ENCODE peak calls at places on chromosomes 12 and 14, in eight cellular contexts. One of them, this sample, is unnamed.

GRCh38 chr12:107449891-107450290 is 235.7 kb upstream of the PWP1 start:
- DNase-seq in A549: no peak
- DNase-seq in kidney: no peak
- DNase-seq in H1: no peak
- DNase-seq in body of pancreas: no peak
- DNase-seq in GM10248: no peak
- DNase-seq in endothelial cell: no peak
- DNase-seq in GM12865: no peak
- DNase-seq in this sample: no peak

GRCh38 chr14:75295491-75296338 is 17.1 kb downstream of the FOS start:
- DNase-seq in H1: no peak
- DNase-seq in body of pancreas: peak
- DNase-seq in endothelial cell: peak
- DNase-seq in kidney: peak
- DNase-seq in A549: peak
- DNase-seq in GM10248: peak
- DNase-seq in GM12865: peak
- DNase-seq in this sample: peak

GRCh38 chr14:82533351-82533750 is 999.7 kb upstream of the SEL1L start:
- DNase-seq in A549: no peak
- DNase-seq in endothelial cell: no peak
- DNase-seq in GM10248: no peak
- DNase-seq in GM12865: no peak
- DNase-seq in body of pancreas: no peak
- DNase-seq in H1: no peak
- DNase-seq in kidney: no peak
- DNase-seq in this sample: no peak

GRCh38 chr12:73935817-73936216 is 601.8 kb upstream of the ATXN7L3B start:
- DNase-seq in endothelial cell: no peak
- DNase-seq in body of pancreas: no peak
- DNase-seq in GM12865: no peak
- DNase-seq in kidney: no peak
- DNase-seq in A549: no peak
- DNase-seq in GM10248: no peak
- DNase-seq in H1: peak
- DNase-seq in this sample: no peak

GRCh38 chr14:52314521-52315354 is 626 bp downstream of the PTGER2 start:
- DNase-seq in endothelial cell: peak
- DNase-seq in A549: peak
- DNase-seq in kidney: peak
- DNase-seq in H1: no peak
- DNase-seq in GM12865: peak
- DNase-seq in body of pancreas: no peak
- DNase-seq in GM10248: peak
- DNase-seq in this sample: peak

GRCh38 chr12:112331891-112332290 is 50.3 kb downstream of the HECTD4 start:
- DNase-seq in kidney: no peak
- DNase-seq in endothelial cell: no peak
- DNase-seq in GM10248: no peak
- DNase-seq in A549: no peak
- DNase-seq in body of pancreas: no peak
- DNase-seq in H1: no peak
- DNase-seq in GM12865: no peak
- DNase-seq in this sample: no peak

GRCh38 chr12:78149459-78149858 is 318.8 kb downstream of the NAV3 start:
- DNase-seq in H1: no peak
- DNase-seq in endothelial cell: no peak
- DNase-seq in GM12865: no peak
- DNase-seq in kidney: no peak
- DNase-seq in A549: no peak
- DNase-seq in GM10248: no peak
- DNase-seq in body of pancreas: no peak
- DNase-seq in this sample: no peak

GRCh38 chr12:111193067-111193466 is 175.8 kb downstream of the PHETA1 start:
- DNase-seq in endothelial cell: no peak
- DNase-seq in A549: no peak
- DNase-seq in body of pancreas: no peak
- DNase-seq in GM10248: no peak
- DNase-seq in H1: no peak
- DNase-seq in GM12865: no peak
- DNase-seq in kidney: no peak
- DNase-seq in this sample: no peak

GRCh38 chr14:90624228-90624627 is 192.0 kb downstream of the TTC7B start:
- DNase-seq in body of pancreas: no peak
- DNase-seq in kidney: no peak
- DNase-seq in GM10248: no peak
- DNase-seq in endothelial cell: no peak
- DNase-seq in A549: no peak
- DNase-seq in H1: no peak
- DNase-seq in GM12865: no peak
- DNase-seq in this sample: no peak

GRCh38 chr14:33646692-33647260 is 304.1 kb downstream of the EGLN3 start:
- DNase-seq in H1: no peak
- DNase-seq in endothelial cell: no peak
- DNase-seq in A549: no peak
- DNase-seq in GM12865: no peak
- DNase-seq in body of pancreas: no peak
- DNase-seq in kidney: no peak
- DNase-seq in GM10248: no peak
- DNase-seq in this sample: no peak

GRCh38 chr14:42930058-42930457 is 1323.4 kb downstream of the LRFN5 start:
- DNase-seq in kidney: no peak
- DNase-seq in GM10248: no peak
- DNase-seq in A549: no peak
- DNase-seq in H1: no peak
- DNase-seq in GM12865: no peak
- DNase-seq in body of pancreas: peak
- DNase-seq in endothelial cell: peak
- DNase-seq in this sample: no peak

GRCh38 chr12:132315507-132315906 is 13.9 kb downstream of the GALNT9 start:
- DNase-seq in kidney: peak
- DNase-seq in A549: no peak
- DNase-seq in body of pancreas: no peak
- DNase-seq in endothelial cell: no peak
- DNase-seq in H1: no peak
- DNase-seq in GM12865: no peak
- DNase-seq in GM10248: no peak
- DNase-seq in this sample: no peak

GRCh38 chr12:724194-724855 is 28.1 kb upstream of the WNK1 start:
- DNase-seq in kidney: no peak
- DNase-seq in body of pancreas: no peak
- DNase-seq in endothelial cell: no peak
- DNase-seq in A549: no peak
- DNase-seq in GM10248: no peak
- DNase-seq in H1: no peak
- DNase-seq in GM12865: peak
- DNase-seq in this sample: no peak

GRCh38 chr14:56099081-56099797 is 19.0 kb upstream of the PELI2 start:
- DNase-seq in A549: no peak
- DNase-seq in GM12865: no peak
- DNase-seq in H1: no peak
- DNase-seq in body of pancreas: no peak
- DNase-seq in GM10248: no peak
- DNase-seq in endothelial cell: no peak
- DNase-seq in kidney: no peak
- DNase-seq in this sample: no peak

DNA sequence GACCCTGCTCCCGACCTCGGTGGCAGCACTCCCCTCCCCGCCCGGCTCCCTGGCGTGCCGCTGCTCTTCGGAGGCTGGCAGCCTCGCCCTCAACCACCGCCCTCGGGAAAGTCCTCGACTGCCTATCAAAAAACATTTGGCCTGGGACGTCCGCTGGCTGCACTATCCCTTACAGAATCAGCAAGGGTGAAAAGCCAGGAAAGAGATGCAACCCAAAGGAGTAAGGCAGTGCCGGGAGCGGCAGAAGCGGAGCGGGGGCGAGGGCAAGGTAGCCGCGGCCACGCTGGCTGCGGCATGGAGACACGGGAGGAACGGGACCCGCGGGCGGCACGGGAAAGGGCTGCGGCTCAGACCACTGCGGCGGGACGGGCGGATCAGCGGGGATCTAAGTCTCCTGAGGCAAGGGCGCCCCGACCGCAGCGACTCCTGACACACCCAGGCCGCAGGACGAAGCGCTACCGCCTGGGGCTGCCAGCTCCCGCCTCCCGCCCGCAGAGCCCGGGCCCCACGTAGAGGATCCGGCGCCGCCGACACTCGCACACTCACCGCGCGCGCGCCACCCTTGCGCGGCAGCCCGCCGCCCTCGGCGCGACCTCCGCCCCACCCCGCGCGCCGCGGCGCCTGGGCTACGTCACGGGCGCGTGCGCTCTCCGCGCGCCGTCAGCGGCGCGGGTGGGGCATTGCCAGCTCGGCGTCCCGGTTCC is at the start of the genes BBOF1 and ENTPD5:
- DNase-seq in body of pancreas: peak
- DNase-seq in kidney: peak
- DNase-seq in endothelial cell: peak
- DNase-seq in GM12865: peak
- DNase-seq in A549: peak
- DNase-seq in GM10248: peak
- DNase-seq in H1: peak
- DNase-seq in this sample: peak
- TF ChIP-seq CTCF in body of pancreas: no peak
- TF ChIP-seq CTCF in kidney: no peak
- TF ChIP-seq CTCF in endothelial cell: no peak
- TF ChIP-seq CTCF in GM12865: no peak
- TF ChIP-seq CTCF in A549: no peak
- TF ChIP-seq CTCF in GM10248: no peak
- TF ChIP-seq CTCF in H1: no peak
- TF ChIP-seq CTCF in this sample: no peak

GRCh38 chr14:45990252-45990651 is 661.3 kb downstream of the RPL10L start:
- DNase-seq in GM12865: no peak
- DNase-seq in endothelial cell: no peak
- DNase-seq in A549: no peak
- DNase-seq in GM10248: no peak
- DNase-seq in kidney: no peak
- DNase-seq in H1: no peak
- DNase-seq in body of pancreas: no peak
- DNase-seq in this sample: no peak
- TF ChIP-seq CTCF in GM12865: no peak
- TF ChIP-seq CTCF in endothelial cell: peak
- TF ChIP-seq CTCF in A549: no peak
- TF ChIP-seq CTCF in GM10248: no peak
- TF ChIP-seq CTCF in kidney: no peak
- TF ChIP-seq CTCF in H1: no peak
- TF ChIP-seq CTCF in body of pancreas: peak
- TF ChIP-seq CTCF in this sample: no peak

GRCh38 chr12:116922194-116922897 is 11.6 kb downstream of the FBXW8 start:
- DNase-seq in kidney: no peak
- DNase-seq in body of pancreas: no peak
- DNase-seq in GM12865: peak
- DNase-seq in A549: no peak
- DNase-seq in H1: no peak
- DNase-seq in endothelial cell: no peak
- DNase-seq in GM10248: peak
- DNase-seq in this sample: peak

GRCh38 chr12:116927244-116927940 is 16.6 kb downstream of the FBXW8 start:
- DNase-seq in endothelial cell: no peak
- DNase-seq in body of pancreas: no peak
- DNase-seq in H1: no peak
- DNase-seq in kidney: no peak
- DNase-seq in GM12865: no peak
- DNase-seq in A549: no peak
- DNase-seq in GM10248: no peak
- DNase-seq in this sample: no peak

GRCh38 chr12:116926283-116927243 is 15.8 kb downstream of the FBXW8 start:
- DNase-seq in endothelial cell: no peak
- DNase-seq in body of pancreas: no peak
- DNase-seq in GM10248: no peak
- DNase-seq in A549: no peak
- DNase-seq in kidney: no peak
- DNase-seq in H1: no peak
- DNase-seq in GM12865: no peak
- DNase-seq in this sample: no peak

GRCh38 chr12:116928504-116928903 is 17.8 kb downstream of the FBXW8 start:
- DNase-seq in H1: no peak
- DNase-seq in GM10248: no peak
- DNase-seq in kidney: no peak
- DNase-seq in A549: no peak
- DNase-seq in body of pancreas: no peak
- DNase-seq in endothelial cell: no peak
- DNase-seq in GM12865: no peak
- DNase-seq in this sample: no peak

GRCh38 chr12:116924558-116925453 is 14.1 kb downstream of the FBXW8 start:
- DNase-seq in endothelial cell: no peak
- DNase-seq in body of pancreas: no peak
- DNase-seq in GM10248: no peak
- DNase-seq in kidney: no peak
- DNase-seq in GM12865: peak
- DNase-seq in H1: no peak
- DNase-seq in A549: no peak
- DNase-seq in this sample: no peak
- TF ChIP-seq CTCF in endothelial cell: no peak
- TF ChIP-seq CTCF in body of pancreas: no peak
- TF ChIP-seq CTCF in GM10248: no peak
- TF ChIP-seq CTCF in kidney: no peak
- TF ChIP-seq CTCF in GM12865: no peak
- TF ChIP-seq CTCF in H1: no peak
- TF ChIP-seq CTCF in A549: no peak
- TF ChIP-seq CTCF in this sample: no peak

GRCh38 chr12:2640281-2640680 is 154.5 kb upstream of the FKBP4 start:
- DNase-seq in kidney: peak
- DNase-seq in GM12865: no peak
- DNase-seq in H1: no peak
- DNase-seq in A549: peak
- DNase-seq in GM10248: no peak
- DNase-seq in body of pancreas: no peak
- DNase-seq in endothelial cell: no peak
- DNase-seq in this sample: no peak

GRCh38 chr12:2642176-2642892 is 152.4 kb upstream of the FKBP4 start:
- DNase-seq in GM10248: no peak
- DNase-seq in endothelial cell: no peak
- DNase-seq in GM12865: no peak
- DNase-seq in H1: no peak
- DNase-seq in kidney: no peak
- DNase-seq in A549: no peak
- DNase-seq in body of pancreas: no peak
- DNase-seq in this sample: no peak

GRCh38 chr12:2641761-2642160 is 153.0 kb upstream of the FKBP4 start:
- DNase-seq in kidney: peak
- DNase-seq in H1: no peak
- DNase-seq in A549: no peak
- DNase-seq in GM12865: no peak
- DNase-seq in endothelial cell: no peak
- DNase-seq in body of pancreas: no peak
- DNase-seq in GM10248: no peak
- DNase-seq in this sample: no peak

GRCh38 chr12:2640709-2641108 is 154.1 kb upstream of the FKBP4 start:
- DNase-seq in endothelial cell: no peak
- DNase-seq in GM12865: no peak
- DNase-seq in H1: no peak
- DNase-seq in body of pancreas: no peak
- DNase-seq in A549: peak
- DNase-seq in kidney: peak
- DNase-seq in GM10248: no peak
- DNase-seq in this sample: no peak

DNA sequence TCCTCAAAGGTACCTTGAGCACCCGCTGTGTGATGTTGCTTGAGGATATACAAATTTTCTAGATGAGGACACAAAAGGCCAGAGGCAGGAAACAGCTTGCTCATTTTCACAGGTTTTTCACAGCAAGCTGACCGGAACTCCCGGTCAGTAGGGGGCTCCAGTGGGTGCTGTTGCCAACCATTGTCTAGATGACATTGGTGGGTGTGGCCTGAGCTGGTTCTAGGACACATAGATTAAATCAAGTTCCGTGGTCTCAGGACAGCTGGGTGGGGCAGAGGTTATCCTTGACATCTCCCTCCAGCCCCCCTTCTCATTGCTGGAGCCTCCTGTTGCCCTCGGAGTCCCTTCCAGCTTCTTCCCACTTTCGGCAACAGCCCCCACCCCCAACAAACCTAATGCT is 153.6 kb upstream of the FKBP4 start:
- DNase-seq in GM10248: no peak
- DNase-seq in A549: peak
- DNase-seq in GM12865: peak
- DNase-seq in body of pancreas: no peak
- DNase-seq in H1: no peak
- DNase-seq in endothelial cell: peak
- DNase-seq in kidney: peak
- DNase-seq in this sample: no peak
- TF ChIP-seq CTCF in GM10248: no peak
- TF ChIP-seq CTCF in A549: peak
- TF ChIP-seq CTCF in GM12865: peak
- TF ChIP-seq CTCF in body of pancreas: no peak
- TF ChIP-seq CTCF in H1: peak
- TF ChIP-seq CTCF in endothelial cell: peak
- TF ChIP-seq CTCF in kidney: no peak
- TF ChIP-seq CTCF in this sample: peak